ENCODE peak calls at places on chromosomes 4 and X, in five cellular contexts. One of them, this sample, is unnamed.

GRCh38 chrX:72121381-72121780 is 10.3 kb downstream of the RTL5 start:
- DNase-seq in fibroblast of lung: peak; percentile 86
- DNase-seq in AG04449: peak; percentile 33
- DNase-seq in ovary: no peak
- DNase-seq in mucosa of descending colon: no peak
- DNase-seq in this sample: no peak

GRCh38 chrX:9180623-9181022 is 146.7 kb upstream of the FAM9B start:
- DNase-seq in fibroblast of lung: no peak
- DNase-seq in AG04449: no peak
- DNase-seq in ovary: no peak
- DNase-seq in mucosa of descending colon: no peak
- DNase-seq in this sample: no peak

GRCh38 chr4:81913427-81913878 is 441.7 kb upstream of the RASGEF1B start:
- DNase-seq in fibroblast of lung: no peak
- DNase-seq in AG04449: no peak
- DNase-seq in ovary: no peak
- DNase-seq in mucosa of descending colon: peak; percentile 32
- DNase-seq in this sample: no peak

GRCh38 chr4:16627999-16628398 is 270.4 kb downstream of the LDB2 start:
- DNase-seq in fibroblast of lung: peak; percentile 96
- DNase-seq in AG04449: peak; percentile 92
- DNase-seq in ovary: no peak
- DNase-seq in mucosa of descending colon: no peak
- DNase-seq in this sample: no peak

GRCh38 chr4:39085891-39086290 is 23.9 kb downstream of the KLHL5 start:
- DNase-seq in fibroblast of lung: peak; percentile 97
- DNase-seq in AG04449: no peak
- DNase-seq in ovary: no peak
- DNase-seq in mucosa of descending colon: no peak
- DNase-seq in this sample: no peak

GRCh38 chr4:167020410-167020809 is 213.9 kb downstream of the SPOCK3 start:
- DNase-seq in fibroblast of lung: peak; percentile 2
- DNase-seq in AG04449: no peak
- DNase-seq in ovary: no peak
- DNase-seq in mucosa of descending colon: no peak
- DNase-seq in this sample: no peak

GRCh38 chr4:13236485-13236884 is 247.7 kb downstream of the RAB28 start:
- DNase-seq in fibroblast of lung: no peak
- DNase-seq in AG04449: no peak
- DNase-seq in ovary: no peak
- DNase-seq in mucosa of descending colon: no peak
- DNase-seq in this sample: no peak

GRCh38 chr4:184345573-184345922 is 127.9 kb upstream of the ENPP6 start:
- DNase-seq in fibroblast of lung: no peak
- DNase-seq in AG04449: no peak
- DNase-seq in ovary: no peak
- DNase-seq in mucosa of descending colon: peak; percentile 47
- DNase-seq in this sample: no peak

GRCh38 chr4:23614284-23614892 is 275.5 kb downstream of the PPARGC1A start:
- DNase-seq in fibroblast of lung: peak; percentile 61
- DNase-seq in AG04449: no peak
- DNase-seq in ovary: no peak
- DNase-seq in mucosa of descending colon: no peak
- DNase-seq in this sample: no peak

GRCh38 chr4:186161138-186161537 is 30.2 kb upstream of the CYP4V2 start:
- DNase-seq in fibroblast of lung: no peak
- DNase-seq in AG04449: no peak
- DNase-seq in ovary: no peak
- DNase-seq in mucosa of descending colon: no peak
- DNase-seq in this sample: no peak

GRCh38 chrX:115067812-115068211 is 50.4 kb upstream of the IL13RA2 start:
- DNase-seq in fibroblast of lung: no peak
- DNase-seq in AG04449: no peak
- DNase-seq in ovary: no peak
- DNase-seq in mucosa of descending colon: no peak
- DNase-seq in this sample: no peak

GRCh38 chr4:154959756-154960155 is 178.7 kb downstream of the RBM46 start:
- DNase-seq in fibroblast of lung: no peak
- DNase-seq in AG04449: no peak
- DNase-seq in ovary: no peak
- DNase-seq in mucosa of descending colon: no peak
- DNase-seq in this sample: no peak

GRCh38 chrX:130944230-130944629 is 41.2 kb upstream of the ENOX2 start:
- DNase-seq in fibroblast of lung: no peak
- DNase-seq in AG04449: no peak
- DNase-seq in ovary: no peak
- DNase-seq in mucosa of descending colon: no peak
- DNase-seq in this sample: no peak

GRCh38 chrX:31222946-31223345 is 151.1 kb upstream of the FTHL17 start:
- DNase-seq in fibroblast of lung: no peak
- DNase-seq in AG04449: no peak
- DNase-seq in ovary: no peak
- DNase-seq in mucosa of descending colon: no peak
- DNase-seq in this sample: no peak

GRCh38 chrX:23797371-23798128 is 14.6 kb downstream of the SAT1 start:
- DNase-seq in fibroblast of lung: no peak
- DNase-seq in AG04449: no peak
- DNase-seq in ovary: no peak
- DNase-seq in mucosa of descending colon: no peak
- DNase-seq in this sample: no peak

GRCh38 chr4:185470503-185471195 is 884 bp downstream of the CCDC110 start:
- DNase-seq in fibroblast of lung: peak; percentile 10
- DNase-seq in AG04449: no peak
- DNase-seq in ovary: peak; percentile 66
- DNase-seq in mucosa of descending colon: peak; percentile 83
- DNase-seq in this sample: no peak

GRCh38 chr4:8728536-8729407 is 136.2 kb downstream of the CPZ start:
- DNase-seq in fibroblast of lung: no peak
- DNase-seq in AG04449: no peak
- DNase-seq in ovary: no peak
- DNase-seq in mucosa of descending colon: no peak
- DNase-seq in this sample: peak; percentile 72

GRCh38 chr4:5940470-5941203 is 47.8 kb upstream of the CRMP1 start:
- DNase-seq in fibroblast of lung: peak; percentile 8
- DNase-seq in AG04449: no peak
- DNase-seq in ovary: no peak
- DNase-seq in mucosa of descending colon: no peak
- DNase-seq in this sample: no peak

GRCh38 chr4:17098401-17098800 is 200.0 kb upstream of the LDB2 start:
- DNase-seq in fibroblast of lung: no peak
- DNase-seq in AG04449: no peak
- DNase-seq in ovary: no peak
- DNase-seq in mucosa of descending colon: no peak
- DNase-seq in this sample: no peak

GRCh38 chr4:8160233-8160560 is 1.6 kb upstream of the ABLIM2 start:
- DNase-seq in fibroblast of lung: no peak
- DNase-seq in AG04449: no peak
- DNase-seq in ovary: no peak
- DNase-seq in mucosa of descending colon: no peak
- DNase-seq in this sample: no peak

GRCh38 chrX:31423575-31424284 is 351.9 kb upstream of the FTHL17 start:
- DNase-seq in fibroblast of lung: peak; percentile 36
- DNase-seq in AG04449: no peak
- DNase-seq in ovary: peak; percentile 38
- DNase-seq in mucosa of descending colon: no peak
- DNase-seq in this sample: no peak

GRCh38 chr4:147138171-147138570 is 192.5 kb upstream of the TTC29 start:
- DNase-seq in fibroblast of lung: peak; percentile 43
- DNase-seq in AG04449: no peak
- DNase-seq in ovary: no peak
- DNase-seq in mucosa of descending colon: no peak
- DNase-seq in this sample: no peak

GRCh38 chr4:97656034-97656720 is 487.1 kb downstream of the STPG2 start:
- DNase-seq in fibroblast of lung: peak; percentile 76
- DNase-seq in AG04449: peak; percentile 59
- DNase-seq in ovary: no peak
- DNase-seq in mucosa of descending colon: no peak
- DNase-seq in this sample: no peak

GRCh38 chr4:78369691-78370090 is 181.9 kb upstream of the ANXA3 start:
- DNase-seq in fibroblast of lung: peak; percentile 42
- DNase-seq in AG04449: no peak
- DNase-seq in ovary: no peak
- DNase-seq in mucosa of descending colon: no peak
- DNase-seq in this sample: no peak

GRCh38 chr4:134465417-134465816 is 263.8 kb upstream of the PABPC4L start:
- DNase-seq in fibroblast of lung: no peak
- DNase-seq in AG04449: no peak
- DNase-seq in ovary: no peak
- DNase-seq in mucosa of descending colon: no peak
- DNase-seq in this sample: no peak

GRCh38 chr4:134471569-134471968 is 270.0 kb upstream of the PABPC4L start:
- DNase-seq in fibroblast of lung: no peak
- DNase-seq in AG04449: no peak
- DNase-seq in ovary: no peak
- DNase-seq in mucosa of descending colon: no peak
- DNase-seq in this sample: no peak

DNA sequence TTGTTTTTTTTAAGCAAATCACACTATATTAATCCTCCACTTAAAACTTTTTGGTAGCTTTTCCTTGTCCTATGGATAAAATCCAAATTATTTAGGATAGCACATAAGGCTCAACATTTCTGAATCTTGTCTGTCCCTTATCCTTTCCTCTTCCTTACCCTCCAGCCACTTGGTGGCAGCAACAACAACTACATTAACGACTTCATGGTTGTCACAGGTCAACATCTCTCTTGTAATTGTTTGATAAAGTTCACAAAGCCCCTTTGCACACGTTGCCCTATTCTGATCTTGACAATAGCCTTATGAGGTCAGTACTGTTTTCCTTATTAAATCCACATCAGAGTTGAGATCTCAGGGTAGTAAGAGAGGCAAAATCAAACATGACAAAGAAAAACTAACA is 269.0 kb upstream of the PABPC4L start:
- DNase-seq in fibroblast of lung: peak; percentile 9
- DNase-seq in AG04449: no peak
- DNase-seq in ovary: no peak
- DNase-seq in mucosa of descending colon: no peak
- DNase-seq in this sample: no peak
- TF ChIP-seq CTCF in fibroblast of lung: no peak
- TF ChIP-seq CTCF in AG04449: no peak
- TF ChIP-seq CTCF in ovary: no peak
- TF ChIP-seq CTCF in mucosa of descending colon: no peak
- TF ChIP-seq CTCF in this sample: peak; percentile 69

DNA sequence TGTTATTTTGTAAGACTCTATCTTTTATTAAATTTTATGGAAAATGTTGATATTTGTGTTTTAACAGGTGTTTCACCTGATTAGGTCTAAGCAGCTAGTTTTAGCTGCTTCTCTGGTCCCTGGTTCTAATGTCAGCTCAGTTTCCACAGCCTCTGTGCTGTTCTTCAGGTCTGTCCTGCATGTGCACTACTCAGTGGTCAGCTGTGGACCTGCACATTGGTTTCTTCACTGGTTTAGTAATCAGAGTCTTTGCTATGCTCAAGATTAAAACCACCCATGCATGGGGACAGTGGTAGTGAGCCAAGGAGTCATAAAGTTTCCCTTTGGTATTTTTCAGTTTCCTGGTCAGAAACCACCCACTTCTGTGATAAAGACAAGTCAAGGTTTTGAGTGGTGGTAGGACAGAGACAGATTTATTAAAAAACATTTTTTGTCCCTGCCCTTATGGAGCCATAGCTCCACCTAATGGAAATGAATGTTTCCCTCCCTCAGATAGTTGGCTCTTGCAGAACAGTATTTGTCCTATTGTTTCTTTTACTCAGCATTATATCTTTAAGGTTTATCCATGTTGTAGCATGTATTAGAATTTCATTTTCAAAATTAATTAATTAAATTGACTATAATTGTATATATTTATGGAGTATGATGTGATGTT is 36.8 kb upstream of the VBP1 start:
- DNase-seq in fibroblast of lung: no peak
- DNase-seq in AG04449: no peak
- DNase-seq in ovary: no peak
- DNase-seq in mucosa of descending colon: no peak
- DNase-seq in this sample: no peak
- TF ChIP-seq CTCF in fibroblast of lung: no peak
- TF ChIP-seq CTCF in AG04449: no peak
- TF ChIP-seq CTCF in ovary: no peak
- TF ChIP-seq CTCF in mucosa of descending colon: no peak
- TF ChIP-seq CTCF in this sample: peak; percentile 14

GRCh38 chrX:2650037-2650436 is 41.1 kb upstream of the CD99 start:
- DNase-seq in fibroblast of lung: no peak
- DNase-seq in AG04449: no peak
- DNase-seq in ovary: no peak
- DNase-seq in mucosa of descending colon: no peak
- DNase-seq in this sample: no peak

GRCh38 chrX:2654436-2655340 is 36.4 kb upstream of the CD99 start:
- DNase-seq in fibroblast of lung: no peak
- DNase-seq in AG04449: no peak
- DNase-seq in ovary: no peak
- DNase-seq in mucosa of descending colon: peak; percentile 74
- DNase-seq in this sample: no peak

GRCh38 chrX:2650865-2651264 is 40.2 kb upstream of the CD99 start:
- DNase-seq in fibroblast of lung: peak; percentile 86
- DNase-seq in AG04449: no peak
- DNase-seq in ovary: no peak
- DNase-seq in mucosa of descending colon: no peak
- DNase-seq in this sample: no peak

GRCh38 chrX:2656243-2656836 is 34.8 kb upstream of the CD99 start:
- DNase-seq in fibroblast of lung: no peak
- DNase-seq in AG04449: no peak
- DNase-seq in ovary: no peak
- DNase-seq in mucosa of descending colon: no peak
- DNase-seq in this sample: no peak

DNA sequence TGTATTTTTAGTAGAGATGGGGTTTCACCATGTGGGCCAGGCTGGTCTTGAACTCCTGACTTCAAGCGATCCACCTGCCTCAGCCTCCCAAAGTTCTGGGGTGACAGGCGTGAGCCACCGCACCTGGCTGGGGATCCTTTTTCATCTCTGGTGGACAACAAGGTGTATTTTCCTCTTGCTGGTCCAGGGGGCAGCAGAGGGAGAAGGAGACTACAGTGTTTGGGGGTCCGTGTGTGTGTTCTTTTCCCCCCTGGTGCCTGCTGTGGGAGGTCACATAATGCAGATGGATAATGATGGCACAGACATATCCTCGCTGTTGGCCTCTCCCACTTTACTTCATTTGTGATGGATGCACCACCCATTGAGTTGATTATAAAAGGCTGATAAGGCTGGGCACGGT is 39.0 kb upstream of the CD99 start:
- DNase-seq in fibroblast of lung: no peak
- DNase-seq in AG04449: no peak
- DNase-seq in ovary: no peak
- DNase-seq in mucosa of descending colon: no peak
- DNase-seq in this sample: no peak
- TF ChIP-seq CTCF in fibroblast of lung: peak; percentile 25
- TF ChIP-seq CTCF in AG04449: no peak
- TF ChIP-seq CTCF in ovary: no peak
- TF ChIP-seq CTCF in mucosa of descending colon: no peak
- TF ChIP-seq CTCF in this sample: peak; percentile 54

DNA sequence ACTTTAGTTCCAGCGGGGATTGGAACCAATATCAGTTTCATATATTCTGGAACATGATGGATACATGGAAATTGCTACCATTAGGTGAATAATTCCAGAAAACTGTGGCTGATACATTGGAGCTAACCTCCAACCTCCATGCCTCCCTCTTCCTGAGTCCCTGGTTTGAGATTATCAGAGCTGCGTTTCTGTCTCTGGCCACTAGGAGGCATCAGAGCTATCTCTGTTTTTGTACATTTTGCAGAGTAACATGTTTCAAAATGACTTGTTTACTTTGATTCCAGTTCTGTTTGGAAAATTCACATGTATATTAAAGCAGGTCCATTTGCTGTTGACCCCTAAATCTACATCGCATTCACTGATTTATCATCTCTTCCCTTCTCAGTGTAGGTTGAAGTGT is 2.4 kb upstream of the RAB40AL start:
- DNase-seq in fibroblast of lung: no peak
- DNase-seq in AG04449: no peak
- DNase-seq in ovary: no peak
- DNase-seq in mucosa of descending colon: no peak
- DNase-seq in this sample: no peak
- TF ChIP-seq CTCF in fibroblast of lung: peak; percentile 73
- TF ChIP-seq CTCF in AG04449: peak; percentile 37
- TF ChIP-seq CTCF in ovary: no peak
- TF ChIP-seq CTCF in mucosa of descending colon: peak; percentile 27
- TF ChIP-seq CTCF in this sample: peak; percentile 78

This sample was measured in chondrocyte.